ENCODE peak calls at places on chromosomes 5 and 9, in four cellular contexts. One of them, this sample, is unnamed.

GRCh38 chr5:111259636-111260035 is 35.5 kb downstream of the CAMK4 start:
- DNase-seq in hypothalamus: no peak
- DNase-seq in globus pallidus: no peak
- DNase-seq in stimulated activated CD4-positive, alpha-beta T cell treated with anti-CD3 and anti-CD28 coated beads, Interleukin-1b, Interleukin-23, amount 100 ng/mL, for 4 hours: no peak
- DNase-seq in this sample: no peak

GRCh38 chr5:74631088-74631960 is 9.2 kb downstream of the ENC1 start:
- DNase-seq in stimulated activated CD4-positive, alpha-beta T cell treated with anti-CD3 and anti-CD28 coated beads, Interleukin-1b, Interleukin-23, amount 100 ng/mL, for 4 hours: no peak
- DNase-seq in hypothalamus: no peak
- DNase-seq in globus pallidus: no peak
- DNase-seq in this sample: no peak

GRCh38 chr9:6229604-6230003 is 14.0 kb downstream of the IL33 start:
- DNase-seq in hypothalamus: no peak
- DNase-seq in stimulated activated CD4-positive, alpha-beta T cell treated with anti-CD3 and anti-CD28 coated beads, Interleukin-1b, Interleukin-23, amount 100 ng/mL, for 4 hours: no peak
- DNase-seq in globus pallidus: no peak
- DNase-seq in this sample: no peak

GRCh38 chr9:107153336-107153735 is 129.7 kb upstream of the RAD23B start:
- DNase-seq in globus pallidus: no peak
- DNase-seq in stimulated activated CD4-positive, alpha-beta T cell treated with anti-CD3 and anti-CD28 coated beads, Interleukin-1b, Interleukin-23, amount 100 ng/mL, for 4 hours: no peak
- DNase-seq in hypothalamus: no peak
- DNase-seq in this sample: no peak

GRCh38 chr9:18605763-18606162 is 131.8 kb downstream of the ADAMTSL1 start:
- DNase-seq in stimulated activated CD4-positive, alpha-beta T cell treated with anti-CD3 and anti-CD28 coated beads, Interleukin-1b, Interleukin-23, amount 100 ng/mL, for 4 hours: no peak
- DNase-seq in globus pallidus: no peak
- DNase-seq in hypothalamus: no peak
- DNase-seq in this sample: no peak

GRCh38 chr5:56269216-56269927 is 36.2 kb upstream of the ANKRD55 start:
- DNase-seq in hypothalamus: no peak
- DNase-seq in stimulated activated CD4-positive, alpha-beta T cell treated with anti-CD3 and anti-CD28 coated beads, Interleukin-1b, Interleukin-23, amount 100 ng/mL, for 4 hours: no peak
- DNase-seq in globus pallidus: no peak
- DNase-seq in this sample: no peak

GRCh38 chr5:177271113-177271512 is 32.4 kb downstream of the RAB24 start:
- DNase-seq in globus pallidus: no peak
- DNase-seq in hypothalamus: no peak
- DNase-seq in stimulated activated CD4-positive, alpha-beta T cell treated with anti-CD3 and anti-CD28 coated beads, Interleukin-1b, Interleukin-23, amount 100 ng/mL, for 4 hours: no peak
- DNase-seq in this sample: no peak

GRCh38 chr5:33631786-33632185 is 191.0 kb downstream of the TARS1 start:
- DNase-seq in globus pallidus: no peak
- DNase-seq in stimulated activated CD4-positive, alpha-beta T cell treated with anti-CD3 and anti-CD28 coated beads, Interleukin-1b, Interleukin-23, amount 100 ng/mL, for 4 hours: no peak
- DNase-seq in hypothalamus: no peak
- DNase-seq in this sample: no peak

GRCh38 chr9:137311971-137312851 is 10.1 kb upstream of the NRARP start:
- DNase-seq in stimulated activated CD4-positive, alpha-beta T cell treated with anti-CD3 and anti-CD28 coated beads, Interleukin-1b, Interleukin-23, amount 100 ng/mL, for 4 hours: no peak
- DNase-seq in globus pallidus: no peak
- DNase-seq in hypothalamus: no peak
- DNase-seq in this sample: no peak

GRCh38 chr5:74516217-74516636 is 124.3 kb downstream of the ENC1 start:
- DNase-seq in stimulated activated CD4-positive, alpha-beta T cell treated with anti-CD3 and anti-CD28 coated beads, Interleukin-1b, Interleukin-23, amount 100 ng/mL, for 4 hours: no peak
- DNase-seq in hypothalamus: no peak
- DNase-seq in globus pallidus: no peak
- DNase-seq in this sample: no peak

GRCh38 chr9:98010450-98010849 is 27.3 kb downstream of the ANP32B start:
- DNase-seq in stimulated activated CD4-positive, alpha-beta T cell treated with anti-CD3 and anti-CD28 coated beads, Interleukin-1b, Interleukin-23, amount 100 ng/mL, for 4 hours: no peak
- DNase-seq in hypothalamus: no peak
- DNase-seq in globus pallidus: no peak
- DNase-seq in this sample: no peak

GRCh38 chr5:103014983-103015382 is 105.0 kb downstream of the GIN1 start:
- DNase-seq in stimulated activated CD4-positive, alpha-beta T cell treated with anti-CD3 and anti-CD28 coated beads, Interleukin-1b, Interleukin-23, amount 100 ng/mL, for 4 hours: no peak
- DNase-seq in globus pallidus: no peak
- DNase-seq in hypothalamus: no peak
- DNase-seq in this sample: no peak

GRCh38 chr5:54990751-54991349 is 5.5 kb upstream of the ESM1 start:
- DNase-seq in stimulated activated CD4-positive, alpha-beta T cell treated with anti-CD3 and anti-CD28 coated beads, Interleukin-1b, Interleukin-23, amount 100 ng/mL, for 4 hours: no peak
- DNase-seq in globus pallidus: no peak
- DNase-seq in hypothalamus: no peak
- DNase-seq in this sample: no peak

GRCh38 chr5:100430268-100430900 is 104.8 kb upstream of the FAM174A start:
- DNase-seq in stimulated activated CD4-positive, alpha-beta T cell treated with anti-CD3 and anti-CD28 coated beads, Interleukin-1b, Interleukin-23, amount 100 ng/mL, for 4 hours: peak
- DNase-seq in hypothalamus: no peak
- DNase-seq in globus pallidus: peak
- DNase-seq in this sample: peak

GRCh38 chr5:176886336-176887251 is 12.6 kb downstream of the HK3 start:
- DNase-seq in hypothalamus: no peak
- DNase-seq in globus pallidus: no peak
- DNase-seq in stimulated activated CD4-positive, alpha-beta T cell treated with anti-CD3 and anti-CD28 coated beads, Interleukin-1b, Interleukin-23, amount 100 ng/mL, for 4 hours: no peak
- DNase-seq in this sample: no peak

GRCh38 chr9:127523312-127523851 is 72.1 kb downstream of the LRSAM1 start:
- DNase-seq in stimulated activated CD4-positive, alpha-beta T cell treated with anti-CD3 and anti-CD28 coated beads, Interleukin-1b, Interleukin-23, amount 100 ng/mL, for 4 hours: no peak
- DNase-seq in hypothalamus: no peak
- DNase-seq in globus pallidus: no peak
- DNase-seq in this sample: no peak

GRCh38 chr9:83707518-83707767 is 315 bp downstream of the UBQLN1 start:
- DNase-seq in stimulated activated CD4-positive, alpha-beta T cell treated with anti-CD3 and anti-CD28 coated beads, Interleukin-1b, Interleukin-23, amount 100 ng/mL, for 4 hours: peak
- DNase-seq in hypothalamus: no peak
- DNase-seq in globus pallidus: no peak
- DNase-seq in this sample: no peak

GRCh38 chr9:129489838-129490582 is 130.9 kb downstream of the C9orf50 start:
- DNase-seq in globus pallidus: no peak
- DNase-seq in stimulated activated CD4-positive, alpha-beta T cell treated with anti-CD3 and anti-CD28 coated beads, Interleukin-1b, Interleukin-23, amount 100 ng/mL, for 4 hours: peak
- DNase-seq in hypothalamus: no peak
- DNase-seq in this sample: no peak

GRCh38 chr9:99682870-99683269 is 138.8 kb upstream of the NR4A3 start:
- DNase-seq in globus pallidus: no peak
- DNase-seq in stimulated activated CD4-positive, alpha-beta T cell treated with anti-CD3 and anti-CD28 coated beads, Interleukin-1b, Interleukin-23, amount 100 ng/mL, for 4 hours: no peak
- DNase-seq in hypothalamus: no peak
- DNase-seq in this sample: no peak

GRCh38 chr5:77301447-77301878 is 91.0 kb downstream of the PDE8B start:
- DNase-seq in stimulated activated CD4-positive, alpha-beta T cell treated with anti-CD3 and anti-CD28 coated beads, Interleukin-1b, Interleukin-23, amount 100 ng/mL, for 4 hours: no peak
- DNase-seq in globus pallidus: no peak
- DNase-seq in hypothalamus: no peak
- DNase-seq in this sample: no peak

GRCh38 chr9:4905135-4905490 is 80.0 kb upstream of the JAK2 start:
- DNase-seq in globus pallidus: no peak
- DNase-seq in hypothalamus: no peak
- DNase-seq in stimulated activated CD4-positive, alpha-beta T cell treated with anti-CD3 and anti-CD28 coated beads, Interleukin-1b, Interleukin-23, amount 100 ng/mL, for 4 hours: no peak
- DNase-seq in this sample: no peak

GRCh38 chr9:138050472-138051330 is 173.1 kb downstream of the CACNA1B start:
- DNase-seq in hypothalamus: no peak
- DNase-seq in stimulated activated CD4-positive, alpha-beta T cell treated with anti-CD3 and anti-CD28 coated beads, Interleukin-1b, Interleukin-23, amount 100 ng/mL, for 4 hours: no peak
- DNase-seq in globus pallidus: no peak
- DNase-seq in this sample: no peak

GRCh38 chr9:96232539-96233241 is 69.3 kb downstream of the HSD17B3 start:
- DNase-seq in stimulated activated CD4-positive, alpha-beta T cell treated with anti-CD3 and anti-CD28 coated beads, Interleukin-1b, Interleukin-23, amount 100 ng/mL, for 4 hours: no peak
- DNase-seq in hypothalamus: no peak
- DNase-seq in globus pallidus: peak
- DNase-seq in this sample: peak

GRCh38 chr9:119283118-119283794 is 86.0 kb downstream of the BRINP1 start:
- DNase-seq in globus pallidus: no peak
- DNase-seq in stimulated activated CD4-positive, alpha-beta T cell treated with anti-CD3 and anti-CD28 coated beads, Interleukin-1b, Interleukin-23, amount 100 ng/mL, for 4 hours: no peak
- DNase-seq in hypothalamus: no peak
- DNase-seq in this sample: no peak

GRCh38 chr5:1698589-1699316 is 100.9 kb downstream of the MRPL36 start:
- DNase-seq in stimulated activated CD4-positive, alpha-beta T cell treated with anti-CD3 and anti-CD28 coated beads, Interleukin-1b, Interleukin-23, amount 100 ng/mL, for 4 hours: no peak
- DNase-seq in hypothalamus: no peak
- DNase-seq in globus pallidus: no peak
- DNase-seq in this sample: no peak

GRCh38 chr9:108760841-108761240 is 94.9 kb downstream of the ACTL7B start:
- DNase-seq in globus pallidus: no peak
- DNase-seq in hypothalamus: no peak
- DNase-seq in stimulated activated CD4-positive, alpha-beta T cell treated with anti-CD3 and anti-CD28 coated beads, Interleukin-1b, Interleukin-23, amount 100 ng/mL, for 4 hours: no peak
- DNase-seq in this sample: no peak

GRCh38 chr9:112552229-112553050 is 65.8 kb downstream of the KIAA1958 start:
- DNase-seq in stimulated activated CD4-positive, alpha-beta T cell treated with anti-CD3 and anti-CD28 coated beads, Interleukin-1b, Interleukin-23, amount 100 ng/mL, for 4 hours: no peak
- DNase-seq in globus pallidus: no peak
- DNase-seq in hypothalamus: no peak
- DNase-seq in this sample: no peak

GRCh38 chr9:6194934-6195333 is 20.7 kb upstream of the IL33 start:
- DNase-seq in globus pallidus: no peak
- DNase-seq in stimulated activated CD4-positive, alpha-beta T cell treated with anti-CD3 and anti-CD28 coated beads, Interleukin-1b, Interleukin-23, amount 100 ng/mL, for 4 hours: no peak
- DNase-seq in hypothalamus: no peak
- DNase-seq in this sample: no peak

GRCh38 chr9:88387035-88387732 is 1.1 kb upstream of the SPIN1 start:
- DNase-seq in globus pallidus: peak
- DNase-seq in stimulated activated CD4-positive, alpha-beta T cell treated with anti-CD3 and anti-CD28 coated beads, Interleukin-1b, Interleukin-23, amount 100 ng/mL, for 4 hours: peak
- DNase-seq in hypothalamus: peak
- DNase-seq in this sample: no peak

GRCh38 chr9:132880311-132880661 is 1.6 kb downstream of the SPACA9 start:
- DNase-seq in hypothalamus: no peak
- DNase-seq in stimulated activated CD4-positive, alpha-beta T cell treated with anti-CD3 and anti-CD28 coated beads, Interleukin-1b, Interleukin-23, amount 100 ng/mL, for 4 hours: no peak
- DNase-seq in globus pallidus: no peak
- DNase-seq in this sample: no peak

GRCh38 chr5:35012796-35013195 is 35.0 kb downstream of the AGXT2 start:
- DNase-seq in globus pallidus: no peak
- DNase-seq in hypothalamus: no peak
- DNase-seq in stimulated activated CD4-positive, alpha-beta T cell treated with anti-CD3 and anti-CD28 coated beads, Interleukin-1b, Interleukin-23, amount 100 ng/mL, for 4 hours: no peak
- DNase-seq in this sample: no peak

GRCh38 chr9:6997330-6997729 is 239.6 kb downstream of the KDM4C start:
- DNase-seq in hypothalamus: no peak
- DNase-seq in stimulated activated CD4-positive, alpha-beta T cell treated with anti-CD3 and anti-CD28 coated beads, Interleukin-1b, Interleukin-23, amount 100 ng/mL, for 4 hours: no peak
- DNase-seq in globus pallidus: no peak
- DNase-seq in this sample: no peak

GRCh38 chr9:107989544-107989943 is 500.0 kb upstream of the KLF4 start:
- DNase-seq in hypothalamus: no peak
- DNase-seq in globus pallidus: no peak
- DNase-seq in stimulated activated CD4-positive, alpha-beta T cell treated with anti-CD3 and anti-CD28 coated beads, Interleukin-1b, Interleukin-23, amount 100 ng/mL, for 4 hours: no peak
- DNase-seq in this sample: no peak

GRCh38 chr9:33884856-33885701 is 68.1 kb downstream of the UBE2R2 start:
- DNase-seq in hypothalamus: no peak
- DNase-seq in globus pallidus: no peak
- DNase-seq in stimulated activated CD4-positive, alpha-beta T cell treated with anti-CD3 and anti-CD28 coated beads, Interleukin-1b, Interleukin-23, amount 100 ng/mL, for 4 hours: no peak
- DNase-seq in this sample: no peak

GRCh38 chr5:2038337-2039179 is 155.8 kb upstream of the IRX4 start:
- DNase-seq in hypothalamus: no peak
- DNase-seq in stimulated activated CD4-positive, alpha-beta T cell treated with anti-CD3 and anti-CD28 coated beads, Interleukin-1b, Interleukin-23, amount 100 ng/mL, for 4 hours: peak
- DNase-seq in globus pallidus: peak
- DNase-seq in this sample: peak